ENCODE peak calls at places on chromosomes 4 and X, in eight cellular contexts. One of them, this sample, is unnamed.

GRCh38 chr4:63922146-63922545 is 487.1 kb downstream of the TECRL start:
- DNase-seq in Panc1: no peak
- DNase-seq in upper lobe of left lung: no peak
- DNase-seq in GM23338: peak; percentile 31
- DNase-seq in transverse colon: no peak
- DNase-seq in HCT116: no peak
- DNase-seq in GM12891: no peak
- DNase-seq in endothelial cell of umbilical vein: no peak
- DNase-seq in this sample: no peak

GRCh38 chr4:184506527-184507121 is 32.3 kb upstream of the IRF2 start:
- DNase-seq in transverse colon: peak; percentile 38
- DNase-seq in GM23338: peak; percentile 50
- DNase-seq in upper lobe of left lung: no peak
- DNase-seq in Panc1: no peak
- DNase-seq in endothelial cell of umbilical vein: no peak
- DNase-seq in HCT116: no peak
- DNase-seq in GM12891: peak; percentile 39
- DNase-seq in this sample: peak; percentile 52

GRCh38 chr4:78059524-78059889 is 2.4 kb downstream of the FRAS1 start:
- DNase-seq in HCT116: peak; percentile 84
- DNase-seq in GM12891: peak; percentile 31
- DNase-seq in upper lobe of left lung: no peak
- DNase-seq in transverse colon: peak; percentile 59
- DNase-seq in GM23338: peak; percentile 97
- DNase-seq in endothelial cell of umbilical vein: peak; percentile 61
- DNase-seq in Panc1: peak; percentile 20
- DNase-seq in this sample: no peak

GRCh38 chr4:6263541-6264540 is 5.8 kb upstream of the WFS1 start:
- DNase-seq in GM23338: peak; percentile 68
- DNase-seq in Panc1: no peak
- DNase-seq in HCT116: no peak
- DNase-seq in endothelial cell of umbilical vein: peak; percentile 69
- DNase-seq in GM12891: no peak
- DNase-seq in upper lobe of left lung: peak; percentile 40
- DNase-seq in transverse colon: peak; percentile 57
- DNase-seq in this sample: no peak

GRCh38 chrX:637660-638481 is 7.3 kb downstream of the SHOX start:
- DNase-seq in endothelial cell of umbilical vein: no peak
- DNase-seq in upper lobe of left lung: no peak
- DNase-seq in Panc1: no peak
- DNase-seq in GM12891: no peak
- DNase-seq in HCT116: no peak
- DNase-seq in GM23338: no peak
- DNase-seq in transverse colon: no peak
- DNase-seq in this sample: no peak

GRCh38 chr4:52957220-52957686 is 95.1 kb downstream of the RASL11B start:
- DNase-seq in HCT116: no peak
- DNase-seq in upper lobe of left lung: no peak
- DNase-seq in transverse colon: peak; percentile 10
- DNase-seq in GM12891: no peak
- DNase-seq in Panc1: no peak
- DNase-seq in endothelial cell of umbilical vein: no peak
- DNase-seq in GM23338: no peak
- DNase-seq in this sample: no peak

GRCh38 chr4:101724093-101724492 is 66.4 kb upstream of the BANK1 start:
- DNase-seq in HCT116: no peak
- DNase-seq in endothelial cell of umbilical vein: no peak
- DNase-seq in transverse colon: no peak
- DNase-seq in upper lobe of left lung: no peak
- DNase-seq in Panc1: no peak
- DNase-seq in GM23338: no peak
- DNase-seq in GM12891: no peak
- DNase-seq in this sample: no peak

GRCh38 chr4:168877779-168878491 is 132.1 kb downstream of the CBR4 start:
- DNase-seq in GM23338: peak; percentile 77
- DNase-seq in endothelial cell of umbilical vein: peak; percentile 42
- DNase-seq in GM12891: no peak
- DNase-seq in HCT116: no peak
- DNase-seq in Panc1: no peak
- DNase-seq in transverse colon: no peak
- DNase-seq in upper lobe of left lung: peak; percentile 92
- DNase-seq in this sample: peak; percentile 28

GRCh38 chrX:48927125-48927524 is 8.3 kb upstream of the PIM2 start:
- DNase-seq in endothelial cell of umbilical vein: no peak
- DNase-seq in upper lobe of left lung: no peak
- DNase-seq in GM23338: peak; percentile 74
- DNase-seq in Panc1: no peak
- DNase-seq in GM12891: no peak
- DNase-seq in HCT116: no peak
- DNase-seq in transverse colon: no peak
- DNase-seq in this sample: no peak

GRCh38 chrX:154029439-154029838 is 9.7 kb upstream of the IRAK1 start:
- DNase-seq in Panc1: no peak
- DNase-seq in endothelial cell of umbilical vein: no peak
- DNase-seq in upper lobe of left lung: no peak
- DNase-seq in transverse colon: peak; percentile 37
- DNase-seq in GM12891: no peak
- DNase-seq in HCT116: no peak
- DNase-seq in GM23338: no peak
- DNase-seq in this sample: no peak

GRCh38 chrX:154030266-154030665 is 10.6 kb upstream of the IRAK1 start:
- DNase-seq in transverse colon: no peak
- DNase-seq in HCT116: no peak
- DNase-seq in Panc1: no peak
- DNase-seq in upper lobe of left lung: no peak
- DNase-seq in GM12891: no peak
- DNase-seq in GM23338: no peak
- DNase-seq in endothelial cell of umbilical vein: no peak
- DNase-seq in this sample: no peak

GRCh38 chrX:154032653-154033052 is 13.0 kb upstream of the IRAK1 start:
- DNase-seq in endothelial cell of umbilical vein: no peak
- DNase-seq in HCT116: no peak
- DNase-seq in upper lobe of left lung: no peak
- DNase-seq in GM12891: no peak
- DNase-seq in GM23338: peak; percentile 45
- DNase-seq in transverse colon: no peak
- DNase-seq in Panc1: no peak
- DNase-seq in this sample: no peak

GRCh38 chrX:154032156-154032555 is 12.5 kb upstream of the IRAK1 start:
- DNase-seq in GM23338: no peak
- DNase-seq in upper lobe of left lung: no peak
- DNase-seq in HCT116: no peak
- DNase-seq in transverse colon: no peak
- DNase-seq in endothelial cell of umbilical vein: no peak
- DNase-seq in GM12891: no peak
- DNase-seq in Panc1: no peak
- DNase-seq in this sample: no peak

DNA sequence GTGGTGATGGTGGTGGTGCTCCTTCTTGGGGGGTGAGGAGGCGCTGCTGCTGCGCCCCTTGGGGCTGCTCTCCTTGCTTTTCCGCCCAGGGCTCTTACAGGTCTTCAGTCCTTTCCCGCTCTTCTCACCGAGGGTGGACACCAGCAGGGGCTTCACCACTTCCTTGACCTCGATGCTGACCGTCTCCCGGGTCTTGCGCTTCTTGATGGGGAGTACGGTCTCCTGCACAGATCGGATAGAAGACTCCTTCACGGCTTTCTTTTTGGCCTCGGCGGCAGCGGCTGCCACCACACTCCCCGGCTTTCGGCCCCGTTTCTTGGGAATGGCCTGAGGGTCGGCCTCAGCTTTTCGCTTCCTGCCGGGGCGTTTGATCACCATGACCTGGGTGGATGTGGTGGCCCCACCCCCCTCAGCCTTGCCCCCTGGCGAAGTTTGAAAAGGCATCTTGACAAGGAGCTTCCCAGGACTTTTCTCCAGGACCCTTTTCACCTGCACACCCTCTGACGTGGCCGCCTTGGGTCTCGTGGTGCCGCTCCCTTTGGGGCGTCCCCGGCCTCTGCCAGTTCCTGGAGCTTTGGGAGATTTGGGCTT is 11.1 kb upstream of the IRAK1 start:
- DNase-seq in GM12891: no peak
- DNase-seq in Panc1: no peak
- DNase-seq in HCT116: no peak
- DNase-seq in transverse colon: no peak
- DNase-seq in GM23338: no peak
- DNase-seq in upper lobe of left lung: no peak
- DNase-seq in endothelial cell of umbilical vein: no peak
- DNase-seq in this sample: no peak
- TF ChIP-seq POLR2AphosphoS5 in GM12891: no peak
- TF ChIP-seq POLR2AphosphoS5 in Panc1: no peak
- TF ChIP-seq POLR2AphosphoS5 in HCT116: no peak
- TF ChIP-seq POLR2AphosphoS5 in transverse colon: no peak
- TF ChIP-seq POLR2AphosphoS5 in GM23338: no peak
- TF ChIP-seq POLR2AphosphoS5 in upper lobe of left lung: no peak
- TF ChIP-seq POLR2AphosphoS5 in endothelial cell of umbilical vein: no peak
- TF ChIP-seq POLR2AphosphoS5 in this sample: no peak

GRCh38 chr4:173281420-173282333 is 52.5 kb downstream of the HMGB2 start:
- DNase-seq in GM23338: no peak
- DNase-seq in HCT116: no peak
- DNase-seq in endothelial cell of umbilical vein: no peak
- DNase-seq in Panc1: no peak
- DNase-seq in GM12891: no peak
- DNase-seq in upper lobe of left lung: no peak
- DNase-seq in transverse colon: no peak
- DNase-seq in this sample: no peak
- TF ChIP-seq POLR2AphosphoS5 in GM23338: no peak
- TF ChIP-seq POLR2AphosphoS5 in HCT116: no peak
- TF ChIP-seq POLR2AphosphoS5 in endothelial cell of umbilical vein: no peak
- TF ChIP-seq POLR2AphosphoS5 in Panc1: no peak
- TF ChIP-seq POLR2AphosphoS5 in GM12891: no peak
- TF ChIP-seq POLR2AphosphoS5 in upper lobe of left lung: no peak
- TF ChIP-seq POLR2AphosphoS5 in transverse colon: no peak
- TF ChIP-seq POLR2AphosphoS5 in this sample: no peak

GRCh38 chr4:139084425-139085093 is 69.0 kb downstream of the NOCT start:
- DNase-seq in GM12891: no peak
- DNase-seq in endothelial cell of umbilical vein: no peak
- DNase-seq in HCT116: no peak
- DNase-seq in Panc1: no peak
- DNase-seq in transverse colon: no peak
- DNase-seq in upper lobe of left lung: no peak
- DNase-seq in GM23338: no peak
- DNase-seq in this sample: no peak

GRCh38 chr4:139082750-139083532 is 67.4 kb downstream of the NOCT start:
- DNase-seq in HCT116: peak; percentile 96
- DNase-seq in GM12891: peak; percentile 68
- DNase-seq in transverse colon: peak; percentile 97
- DNase-seq in Panc1: peak; percentile 87
- DNase-seq in endothelial cell of umbilical vein: peak; percentile 99
- DNase-seq in upper lobe of left lung: peak; percentile 97
- DNase-seq in GM23338: peak; percentile 99
- DNase-seq in this sample: peak; percentile 71

GRCh38 chr4:139078926-139079325 is 63.3 kb downstream of the NOCT start:
- DNase-seq in GM12891: no peak
- DNase-seq in Panc1: no peak
- DNase-seq in endothelial cell of umbilical vein: no peak
- DNase-seq in GM23338: no peak
- DNase-seq in upper lobe of left lung: no peak
- DNase-seq in transverse colon: no peak
- DNase-seq in HCT116: no peak
- DNase-seq in this sample: no peak

GRCh38 chr4:139085141-139085540 is 69.6 kb downstream of the NOCT start:
- DNase-seq in GM12891: no peak
- DNase-seq in Panc1: no peak
- DNase-seq in endothelial cell of umbilical vein: peak; percentile 52
- DNase-seq in GM23338: no peak
- DNase-seq in HCT116: no peak
- DNase-seq in transverse colon: no peak
- DNase-seq in upper lobe of left lung: no peak
- DNase-seq in this sample: no peak

DNA sequence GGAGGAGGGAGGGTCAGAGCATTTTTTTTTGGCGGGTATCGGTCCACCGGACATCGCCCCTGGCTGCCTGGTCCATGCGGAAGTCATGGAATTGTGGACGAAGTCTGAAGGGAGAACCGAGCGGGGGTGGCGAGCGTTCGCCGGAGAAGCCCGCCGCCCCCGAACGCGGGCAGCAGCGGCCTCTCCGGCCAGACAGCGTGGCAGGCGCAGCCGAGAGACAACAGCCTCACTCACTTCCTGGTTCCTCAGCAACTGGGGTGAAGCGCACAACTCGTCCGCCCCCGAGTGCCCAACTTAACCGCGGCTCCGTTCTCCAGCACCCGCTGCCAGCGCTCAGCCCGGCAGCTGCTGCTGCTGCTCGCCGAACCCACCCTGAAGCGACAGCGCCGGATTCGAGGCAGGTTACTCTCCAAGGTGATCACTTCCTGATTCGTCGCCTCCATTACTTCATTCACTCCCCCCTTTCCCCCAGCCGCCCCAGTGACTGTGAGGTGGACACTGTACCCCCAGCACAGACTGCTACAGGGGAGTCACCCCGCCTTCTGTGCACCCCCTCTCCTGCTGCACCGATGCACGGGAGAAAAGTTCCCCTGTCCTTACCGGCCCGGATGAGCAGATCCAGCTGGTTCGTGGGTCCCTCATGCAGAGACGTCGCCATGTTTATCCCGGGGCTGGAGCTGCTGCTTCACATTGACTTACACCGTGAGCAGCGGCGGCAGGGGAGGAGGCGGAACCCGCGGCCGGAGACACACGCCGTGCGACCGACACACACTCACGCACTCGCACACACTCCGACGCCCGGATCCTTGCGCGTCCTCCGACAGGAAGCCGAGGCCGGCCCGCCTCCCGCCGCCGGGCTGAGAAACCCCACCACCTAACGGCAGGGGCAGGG is 68.2 kb downstream of the NOCT start:
- DNase-seq in Panc1: peak; percentile 46
- DNase-seq in upper lobe of left lung: peak; percentile 97
- DNase-seq in GM23338: peak; percentile 92
- DNase-seq in GM12891: peak; percentile 66
- DNase-seq in endothelial cell of umbilical vein: peak; percentile 91
- DNase-seq in transverse colon: peak; percentile 90
- DNase-seq in HCT116: peak; percentile 86
- DNase-seq in this sample: peak; percentile 48
- TF ChIP-seq POLR2AphosphoS5 in Panc1: peak; percentile 57
- TF ChIP-seq POLR2AphosphoS5 in upper lobe of left lung: peak; percentile 58
- TF ChIP-seq POLR2AphosphoS5 in GM23338: peak; percentile 67
- TF ChIP-seq POLR2AphosphoS5 in GM12891: peak; percentile 88
- TF ChIP-seq POLR2AphosphoS5 in endothelial cell of umbilical vein: peak; percentile 48
- TF ChIP-seq POLR2AphosphoS5 in transverse colon: peak; percentile 90
- TF ChIP-seq POLR2AphosphoS5 in HCT116: peak; percentile 70
- TF ChIP-seq POLR2AphosphoS5 in this sample: peak; percentile 21

DNA sequence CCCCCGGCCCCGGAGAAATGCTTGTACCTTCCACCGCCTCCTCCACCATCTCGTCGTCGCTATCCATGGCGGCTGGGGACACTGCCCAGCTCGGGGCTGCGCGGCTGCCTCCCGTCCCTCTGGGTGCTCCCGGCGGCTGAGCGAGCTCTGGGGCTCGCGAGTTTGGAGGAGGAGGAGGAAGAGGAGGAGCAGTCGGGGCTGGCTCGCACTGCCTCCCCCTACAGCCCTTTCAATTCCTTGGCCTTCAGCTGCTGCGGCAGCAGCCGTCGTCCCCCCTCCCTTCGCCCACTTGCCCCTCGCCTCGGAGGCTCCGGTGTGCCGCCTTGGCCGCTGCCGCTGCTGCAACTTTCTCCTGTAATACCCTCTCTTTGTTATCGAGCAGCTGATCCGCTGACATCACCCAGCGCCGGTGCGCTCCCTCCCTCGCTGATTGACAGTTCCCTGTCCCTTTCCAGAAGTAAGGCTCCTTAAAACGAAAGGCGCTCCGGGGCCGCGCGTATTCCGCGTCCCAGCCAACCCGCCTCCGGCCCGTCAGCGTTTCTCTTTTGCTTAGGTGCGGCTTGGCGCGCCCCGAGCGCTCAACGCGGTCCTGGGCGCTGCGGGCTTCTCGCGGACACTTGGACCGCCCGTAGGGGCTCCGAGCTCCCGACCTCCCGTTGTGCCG is at the start of gene SETD7:
- DNase-seq in GM23338: peak; percentile 85
- DNase-seq in HCT116: peak; percentile 57
- DNase-seq in upper lobe of left lung: peak; percentile 92
- DNase-seq in transverse colon: peak; percentile 79
- DNase-seq in GM12891: peak; percentile 31
- DNase-seq in Panc1: no peak
- DNase-seq in endothelial cell of umbilical vein: peak; percentile 87
- DNase-seq in this sample: peak; percentile 31
- TF ChIP-seq POLR2AphosphoS5 in GM23338: peak; percentile 29
- TF ChIP-seq POLR2AphosphoS5 in HCT116: peak; percentile 87
- TF ChIP-seq POLR2AphosphoS5 in upper lobe of left lung: peak; percentile 66
- TF ChIP-seq POLR2AphosphoS5 in transverse colon: peak; percentile 67
- TF ChIP-seq POLR2AphosphoS5 in GM12891: no peak
- TF ChIP-seq POLR2AphosphoS5 in Panc1: peak; percentile 63
- TF ChIP-seq POLR2AphosphoS5 in endothelial cell of umbilical vein: peak; percentile 66
- TF ChIP-seq POLR2AphosphoS5 in this sample: no peak